ENCODE peak calls at places on chromosomes 13 and 19, in four cellular contexts. D is ovary, T is suprapubic skin, R is tibial nerve. Q is an unnamed sample.

GRCh38 chr19:42201489-42202289 is 15.8 kb downstream of the DEDD2 start:
- DNase-seq in T (no peak), D (no peak), R (no peak), Q (peak)

GRCh38 chr19:10812196-10812595 is 23.8 kb downstream of the TMED1 start:
- DNase-seq in R (no peak), T (no peak), D (no peak), Q (no peak)

GRCh38 chr13:22839554-22840286 is 341.1 kb upstream of the SGCG start:
- DNase-seq in R (no peak), T (no peak), D (no peak), Q (no peak)

GRCh38 chr19:33812388-33813330 is 16.0 kb downstream of the KCTD15 start:
- DNase-seq in R (no peak), T (no peak), D (no peak), Q (no peak)

GRCh38 chr19:55005684-55006488 is 32.2 kb downstream of the GP6 start:
- DNase-seq in D (no peak), R (no peak), T (no peak), Q (no peak)

GRCh38 chr13:100356889-100357288 is 231.7 kb downstream of the GGACT start:
- DNase-seq in T (no peak), R (no peak), D (no peak), Q (no peak)

GRCh38 chr19:48492925-48493717 is 18.5 kb downstream of the LMTK3 start:
- DNase-seq in T (peak), R (peak), D (peak), Q (peak)

GRCh38 chr13:28035146-28035782 is 46.8 kb upstream of the URAD start:
- DNase-seq in D (no peak), T (no peak), R (no peak), Q (no peak)

GRCh38 chr19:2230807-2231533 is 5.2 kb downstream of the PLEKHJ1 start:
- DNase-seq in T (no peak), R (no peak), D (no peak), Q (peak)

GRCh38 chr13:75219479-75220237 is 262.3 kb downstream of the TBC1D4 start:
- DNase-seq in D (peak), T (peak), R (peak), Q (peak)

GRCh38 chr13:113664751-113665581 is 2.1 kb upstream of the GRK1 start:
- DNase-seq in R (peak), D (no peak), T (peak), Q (peak)

GRCh38 chr13:37127706-37128241 is 22.3 kb upstream of the CSNK1A1L start:
- DNase-seq in R (no peak), T (no peak), D (no peak), Q (no peak)

GRCh38 chr13:28337196-28338045 is 157.5 kb downstream of the FLT1 start:
- DNase-seq in R (no peak), T (no peak), D (no peak), Q (no peak)

GRCh38 chr13:25034173-25034572 is 61.8 kb upstream of the PABPC3 start:
- DNase-seq in D (no peak), R (no peak), T (no peak), Q (no peak)

GRCh38 chr19:29480507-29480906 is 45.3 kb upstream of the VSTM2B start:
- DNase-seq in T (no peak), R (no peak), D (no peak), Q (no peak)

GRCh38 chr19:41957838-41958366 is 1.2 kb downstream of the RABAC1 start:
- DNase-seq in R (no peak), D (peak), T (no peak), Q (peak)

GRCh38 chr13:41915096-41915495 is 45.8 kb downstream of the VWA8 start:
- DNase-seq in D (no peak), T (no peak), R (no peak), Q (no peak)

GRCh38 chr19:35618857-35619256 is 6.3 kb downstream of the HAUS5 start:
- DNase-seq in D (no peak), T (no peak), R (no peak), Q (no peak)

GRCh38 chr13:100089633-100090032 is 740 bp downstream of the PCCA start:
- DNase-seq in R (no peak), T (no peak), D (no peak), Q (no peak)

GRCh38 chr13:49840266-49840665 is 47.8 kb upstream of the KPNA3 start:
- DNase-seq in D (no peak), T (no peak), R (no peak), Q (no peak)

GRCh38 chr13:101614491-101614890 is 162.0 kb downstream of the ITGBL1 start:
- DNase-seq in R (no peak), D (no peak), T (no peak), Q (no peak)

GRCh38 chr13:99528547-99528946 is 27.3 kb downstream of the TM9SF2 start:
- DNase-seq in R (no peak), T (no peak), D (no peak), Q (no peak)

GRCh38 chr19:7926727-7927604 is 1.0 kb upstream of the CTXN1 start:
- DNase-seq in R (no peak), D (peak), T (no peak), Q (peak)
- TF ChIP-seq POLR2A in R (no peak), D (no peak), T (no peak), Q (no peak)

DNA sequence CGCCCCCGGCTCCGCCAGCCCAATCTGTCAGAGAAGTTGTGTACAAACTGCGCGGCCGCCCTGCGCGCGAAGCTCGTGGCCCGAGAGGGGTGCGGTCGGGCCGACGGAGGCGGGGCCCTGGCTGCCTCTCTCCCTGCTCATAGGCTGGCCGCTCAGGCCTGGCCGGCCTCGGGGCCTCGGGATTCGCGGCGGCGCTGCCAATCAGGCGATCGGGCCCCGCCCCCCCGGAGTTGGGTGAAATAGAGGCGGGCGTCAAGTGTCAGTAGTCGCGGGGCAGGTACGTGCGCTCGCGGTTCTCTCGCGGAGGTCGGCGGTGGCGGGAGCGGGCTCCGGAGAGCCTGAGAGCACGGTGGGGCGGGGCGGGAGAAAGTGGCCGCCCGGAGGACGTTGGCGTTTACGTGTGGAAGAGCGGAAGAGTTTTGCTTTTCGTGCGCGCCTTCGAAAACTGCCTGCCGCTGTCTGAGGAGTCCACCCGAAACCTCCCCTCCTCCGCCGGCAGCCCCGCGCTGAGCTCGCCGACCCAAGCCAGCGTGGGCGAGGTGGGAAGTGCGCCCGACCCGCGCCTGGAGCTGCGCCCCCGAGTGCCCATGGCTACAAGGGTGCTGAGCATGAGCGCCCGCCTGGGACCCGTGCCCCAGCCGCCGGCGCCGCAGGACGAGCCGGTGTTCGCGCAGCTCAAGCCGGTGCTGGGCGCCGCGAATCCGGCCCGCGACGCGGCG is at the start of gene KLF5:
- DNase-seq in T (peak), R (peak), D (peak), Q (peak)
- TF ChIP-seq EP300 in T (no peak), R (peak), D (no peak), Q (no peak)

GRCh38 chr19:47228168-47228936 is 2.6 kb downstream of the BBC3 start:
- DNase-seq in R (no peak), T (no peak), D (peak), Q (peak)
- TF ChIP-seq POLR2A in R (no peak), T (no peak), D (no peak), Q (no peak)

GRCh38 chr13:52617070-52618060 is 24.9 kb upstream of the HNRNPA1L2 start:
- DNase-seq in T (peak), R (peak), D (peak), Q (peak)
- TF ChIP-seq EP300 in T (no peak), R (peak), D (no peak), Q (no peak)

Q was measured in upper lobe of left lung.